ENCODE peak calls at places on chromosomes 5 and 9, in ten cellular contexts. I, J, T, F, U, A, S, K, X and D are unnamed samples.

GRCh38 chr9:93299418-93300174 is 115.7 kb downstream of the WNK2 start:
- DNase-seq in A (no peak), U (no peak), J (no peak), F (no peak), I (no peak), X (no peak), K (no peak), S (no peak), T (no peak), D (no peak)

GRCh38 chr9:121510766-121511555 is 11.3 kb upstream of the GGTA1 start:
- DNase-seq in U (no peak), S (no peak), F (no peak), I (no peak), J (no peak), X (peak), K (no peak), T (no peak), A (peak), D (no peak)

GRCh38 chr9:126612329-126612812 is 1.4 kb upstream of the LMX1B start:
- DNase-seq in K (no peak), F (no peak), I (no peak), S (no peak), J (peak), T (no peak), U (peak), A (no peak), X (no peak), D (no peak)

GRCh38 chr9:34176089-34176488 is 2.8 kb upstream of the UBAP1 start:
- DNase-seq in T (no peak), S (no peak), K (no peak), F (no peak), U (no peak), J (no peak), X (no peak), I (no peak), A (no peak), D (no peak)

GRCh38 chr9:123150708-123151503 is 117.4 kb downstream of the GPR21 start:
- DNase-seq in K (no peak), F (no peak), A (peak), J (no peak), S (no peak), X (peak), I (no peak), U (no peak), T (no peak), D (no peak)

GRCh38 chr9:127977877-127978647 is 2.7 kb downstream of the EEIG1 start:
- DNase-seq in J (peak), F (peak), S (peak), K (no peak), T (no peak), I (peak), X (peak), U (peak), A (peak), D (peak)

GRCh38 chr5:56525117-56525516 is 290.2 kb upstream of the MAP3K1 start:
- DNase-seq in F (no peak), A (peak), J (no peak), S (no peak), T (no peak), U (no peak), X (no peak), I (peak), K (no peak), D (no peak)

GRCh38 chr5:177526191-177526590 is 9.4 kb upstream of the DDX41 start:
- DNase-seq in A (no peak), F (no peak), X (no peak), T (no peak), J (no peak), I (no peak), K (no peak), S (no peak), U (no peak), D (no peak)

GRCh38 chr9:123261006-123261677 is 7.2 kb downstream of the STRBP start:
- DNase-seq in T (no peak), J (no peak), U (no peak), F (no peak), K (no peak), I (no peak), X (no peak), A (no peak), S (no peak), D (no peak)

GRCh38 chr9:133788819-133789733 is 50.9 kb upstream of the SARDH start:
- DNase-seq in K (no peak), J (no peak), X (no peak), I (no peak), F (no peak), S (no peak), T (no peak), A (no peak), U (no peak), D (no peak)

GRCh38 chr9:37390759-37391158 is 31.7 kb upstream of the GRHPR start:
- DNase-seq in F (no peak), K (no peak), X (peak), U (peak), T (no peak), S (no peak), A (no peak), J (no peak), I (no peak), D (no peak)

GRCh38 chr9:31321686-31322085 is 1062.8 kb upstream of the ACO1 start:
- DNase-seq in I (no peak), U (no peak), T (no peak), A (no peak), J (no peak), K (no peak), F (no peak), X (no peak), S (no peak), D (no peak)

GRCh38 chr5:129506092-129506491 is 46.0 kb downstream of the ADAMTS19 start:
- DNase-seq in U (no peak), T (no peak), F (no peak), S (no peak), I (no peak), K (no peak), X (peak), A (peak), J (no peak), D (no peak)

GRCh38 chr5:160260881-160261815 is 31.8 kb downstream of the FABP6 start:
- DNase-seq in X (no peak), S (no peak), A (peak), J (no peak), K (peak), U (peak), F (peak), T (no peak), I (peak), D (peak)

GRCh38 chr9:108830292-108830691 is 25.5 kb downstream of the ACTL7B start:
- DNase-seq in S (no peak), F (no peak), I (no peak), J (no peak), X (peak), T (no peak), A (no peak), U (no peak), K (no peak), D (no peak)

GRCh38 chr5:36389245-36389644 is 87.5 kb upstream of the RANBP3L start:
- DNase-seq in S (no peak), X (no peak), F (no peak), T (no peak), U (peak), I (no peak), K (no peak), A (no peak), J (peak), D (no peak)

GRCh38 chr9:15543033-15543791 is 9.6 kb upstream of the CCDC171 start:
- DNase-seq in A (peak), J (no peak), F (no peak), K (no peak), U (no peak), I (no peak), S (no peak), T (no peak), X (peak), D (no peak)

GRCh38 chr5:1835431-1835830 is 34.2 kb downstream of the NDUFS6 start:
- DNase-seq in S (no peak), A (no peak), T (no peak), X (no peak), K (no peak), J (no peak), U (no peak), F (no peak), I (no peak), D (no peak)

GRCh38 chr5:6674421-6674820 is 38.8 kb upstream of the TENT4A start:
- DNase-seq in S (no peak), U (no peak), F (no peak), I (no peak), X (no peak), T (no peak), A (no peak), K (no peak), J (no peak), D (no peak)

GRCh38 chr9:32572900-32573523 is at the start of gene NDUFB6:
- DNase-seq in F (peak), T (peak), A (peak), S (peak), K (peak), X (peak), I (peak), J (peak), U (peak), D (peak)

GRCh38 chr9:79570449-79571308 is 1.1 kb upstream of the TLE4 start:
- DNase-seq in K (no peak), X (peak), U (peak), F (no peak), I (peak), S (peak), T (peak), A (peak), J (peak), D (peak)

GRCh38 chr5:66807743-66808142 is 211.6 kb downstream of the MAST4 start:
- DNase-seq in U (peak), X (peak), F (peak), A (peak), T (no peak), K (no peak), I (peak), S (no peak), J (no peak), D (no peak)

GRCh38 chr5:8176101-8176693 is 307.2 kb downstream of the MTRR start:
- DNase-seq in S (no peak), J (no peak), K (no peak), U (no peak), T (no peak), A (peak), X (peak), I (peak), F (no peak), D (no peak)

GRCh38 chr5:81393783-81394718 is at the start of gene ACOT12:
- DNase-seq in J (no peak), X (peak), F (no peak), A (peak), I (peak), T (no peak), K (no peak), U (no peak), S (peak), D (no peak)

GRCh38 chr5:98510111-98510510 is 263.4 kb upstream of the RGMB start:
- DNase-seq in U (no peak), J (no peak), T (no peak), I (peak), S (no peak), F (no peak), X (peak), K (no peak), A (peak), D (no peak)

GRCh38 chr9:9352877-9353481 is 1259.8 kb downstream of the PTPRD start:
- DNase-seq in F (no peak), A (no peak), I (peak), U (no peak), T (no peak), K (no peak), S (no peak), J (no peak), X (peak), D (no peak)

GRCh38 chr5:137283801-137284200 is 215.3 kb downstream of the SPOCK1 start:
- DNase-seq in I (no peak), A (no peak), K (no peak), X (no peak), F (no peak), S (no peak), U (no peak), T (no peak), J (no peak), D (no peak)

GRCh38 chr5:53877243-53877642 is 316.8 kb downstream of the NDUFS4 start:
- DNase-seq in X (peak), I (peak), U (no peak), A (peak), T (no peak), F (peak), S (no peak), K (no peak), J (no peak), D (no peak)

GRCh38 chr5:59102437-59102836 is 519.6 kb downstream of the RAB3C start:
- DNase-seq in S (no peak), I (no peak), F (no peak), A (no peak), K (no peak), J (no peak), T (peak), X (no peak), U (no peak), D (no peak)

GRCh38 chr9:89663264-89663970 is 58.6 kb downstream of the GADD45G start:
- DNase-seq in K (no peak), U (no peak), F (no peak), J (no peak), T (no peak), S (no peak), A (no peak), X (no peak), I (no peak), D (no peak)

GRCh38 chr9:69798737-69799136 is 21.9 kb upstream of the CFAP95 start:
- DNase-seq in U (no peak), A (peak), S (no peak), F (no peak), I (no peak), X (peak), K (no peak), T (no peak), J (no peak), D (no peak)

GRCh38 chr5:172733974-172734346 is 37.0 kb downstream of the DUSP1 start:
- DNase-seq in X (no peak), K (no peak), I (no peak), F (no peak), T (no peak), U (no peak), S (no peak), A (no peak), J (no peak), D (no peak)

GRCh38 chr9:91001146-91001611 is 199.6 kb downstream of the SYK start:
- DNase-seq in A (peak), S (no peak), I (no peak), U (no peak), X (peak), T (no peak), F (no peak), J (no peak), K (no peak), D (no peak)

GRCh38 chr9:124191691-124192208 is 66.0 kb upstream of the NEK6 start:
- DNase-seq in T (no peak), I (no peak), K (no peak), U (no peak), J (no peak), S (no peak), A (no peak), X (no peak), F (no peak), D (no peak)

DNA sequence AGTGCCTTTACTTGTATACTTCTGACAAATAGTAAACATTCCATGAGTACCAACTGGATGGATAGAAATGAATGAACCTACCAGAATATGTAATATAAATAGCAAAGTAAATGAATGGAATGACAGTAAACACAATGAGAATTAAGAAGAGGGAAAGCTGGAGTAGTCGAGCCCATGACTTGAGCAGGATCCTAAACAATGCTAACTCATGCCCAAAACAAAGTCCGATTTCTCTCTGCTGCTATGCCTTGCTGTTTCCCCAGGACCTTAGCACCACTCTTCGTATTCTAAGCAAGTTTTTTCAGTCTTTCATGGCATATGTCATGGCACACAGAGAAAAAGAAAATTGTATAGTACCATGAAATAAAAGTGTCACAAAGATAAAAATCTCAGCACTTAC is 1.8 kb downstream of the XPA start:
- DNase-seq in I (no peak), J (no peak), A (no peak), K (no peak), U (no peak), X (no peak), S (no peak), T (no peak), F (no peak), D (no peak)
- H3K4me3 ChIP-seq in I (no peak), J (peak), A (no peak), K (no peak), U (peak), X (peak), S (peak), T (no peak), F (peak), D (no peak)

GRCh38 chr5:33892419-33893151 is 795 bp upstream of the ADAMTS12 start:
- DNase-seq in A (peak), S (peak), I (peak), J (peak), X (peak), T (no peak), U (no peak), F (peak), K (no peak), D (no peak)

GRCh38 chr5:33890147-33890546 is 1.6 kb downstream of the ADAMTS12 start:
- DNase-seq in U (no peak), F (no peak), T (no peak), I (no peak), K (no peak), A (peak), J (no peak), S (no peak), X (peak), D (no peak)

GRCh38 chr5:33891731-33892418 is at the start of gene ADAMTS12:
- DNase-seq in S (peak), K (no peak), J (no peak), A (peak), T (peak), U (no peak), I (peak), X (peak), F (peak), D (no peak)

GRCh38 chr5:33888582-33888981 is 3.2 kb downstream of the ADAMTS12 start:
- DNase-seq in A (peak), K (no peak), I (no peak), F (no peak), T (no peak), X (peak), S (no peak), U (no peak), J (no peak), D (no peak)

DNA sequence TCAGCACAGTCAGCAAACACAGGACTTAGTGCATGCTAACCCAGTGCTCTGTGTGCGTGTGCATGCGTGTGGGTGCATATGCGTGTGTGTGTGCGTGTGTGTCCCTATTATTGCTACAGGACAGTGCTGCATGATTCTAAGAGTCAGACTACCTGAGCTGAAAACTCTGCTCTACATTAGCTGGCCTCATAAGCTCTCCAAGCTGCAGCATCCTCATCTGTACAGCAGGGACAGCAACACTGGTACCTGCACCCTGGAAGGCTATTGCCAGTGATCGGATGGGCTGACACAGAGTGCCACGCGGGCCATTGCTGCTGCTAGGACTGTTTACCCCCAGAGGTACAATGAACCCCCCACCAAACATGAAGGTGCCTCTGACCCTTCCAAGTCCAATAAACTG is 1.2 kb downstream of the ADAMTS12 start:
- DNase-seq in K (no peak), U (no peak), A (peak), T (peak), J (no peak), I (peak), S (no peak), F (no peak), X (peak), D (no peak)
- H3K4me3 ChIP-seq in K (no peak), U (no peak), A (peak), T (no peak), J (peak), I (peak), S (peak), F (peak), X (peak), D (no peak)

DNA sequence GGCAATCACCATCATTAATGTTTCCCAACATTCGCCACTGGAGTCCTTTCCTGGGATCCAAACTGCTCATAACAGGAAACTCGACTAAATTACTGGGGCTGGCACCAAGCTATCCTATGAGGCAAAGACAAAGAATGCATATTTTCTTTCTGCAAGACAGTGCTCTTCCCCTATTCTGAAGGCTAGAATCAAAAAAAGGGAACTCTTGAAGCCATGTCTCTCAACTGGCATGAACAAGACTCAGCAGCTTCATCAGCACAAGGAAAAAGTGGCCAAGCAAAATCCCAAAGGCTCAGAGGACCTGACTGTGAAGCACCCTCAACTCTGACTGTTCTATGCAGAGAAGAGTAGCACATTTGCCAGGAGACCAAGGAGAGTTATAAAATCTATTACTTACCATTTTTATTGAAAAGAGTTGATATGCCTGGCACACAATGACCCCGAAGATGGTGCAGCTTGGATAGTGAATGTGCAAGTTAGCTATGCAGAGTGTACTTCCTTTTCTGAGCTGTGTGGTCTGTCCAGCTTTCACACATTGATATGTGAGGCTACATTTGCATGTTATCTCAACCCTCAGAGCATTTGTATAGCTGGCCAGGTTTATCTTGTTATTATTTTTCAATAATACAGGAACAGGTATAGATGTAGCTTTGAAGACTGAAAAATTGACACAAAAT is 50.9 kb upstream of the FYB1 start:
- DNase-seq in F (no peak), T (no peak), J (no peak), S (no peak), X (peak), I (no peak), U (no peak), A (no peak), K (no peak), D (no peak)
- H3K4me3 ChIP-seq in F (no peak), T (no peak), J (no peak), S (no peak), X (no peak), I (no peak), U (no peak), A (no peak), K (no peak), D (no peak)

GRCh38 chr9:111631071-111631971 is at the start of gene DNAJC25:
- DNase-seq in U (peak), X (peak), J (peak), F (peak), K (peak), T (peak), S (peak), I (peak), A (peak), D (peak)

GRCh38 chr9:111633389-111633736 is 2.2 kb downstream of the DNAJC25 start:
- DNase-seq in S (no peak), U (no peak), X (no peak), T (no peak), A (no peak), J (no peak), K (no peak), F (no peak), I (no peak), D (no peak)

GRCh38 chr9:111634860-111635259 is 3.7 kb downstream of the DNAJC25 start:
- DNase-seq in F (no peak), J (no peak), U (no peak), A (no peak), X (no peak), K (no peak), I (no peak), S (no peak), T (no peak), D (no peak)

GRCh38 chr9:111632051-111632450 is 917 bp downstream of the DNAJC25 start:
- DNase-seq in K (no peak), F (no peak), X (peak), U (no peak), T (no peak), I (no peak), S (no peak), A (no peak), J (no peak), D (no peak)

DNA sequence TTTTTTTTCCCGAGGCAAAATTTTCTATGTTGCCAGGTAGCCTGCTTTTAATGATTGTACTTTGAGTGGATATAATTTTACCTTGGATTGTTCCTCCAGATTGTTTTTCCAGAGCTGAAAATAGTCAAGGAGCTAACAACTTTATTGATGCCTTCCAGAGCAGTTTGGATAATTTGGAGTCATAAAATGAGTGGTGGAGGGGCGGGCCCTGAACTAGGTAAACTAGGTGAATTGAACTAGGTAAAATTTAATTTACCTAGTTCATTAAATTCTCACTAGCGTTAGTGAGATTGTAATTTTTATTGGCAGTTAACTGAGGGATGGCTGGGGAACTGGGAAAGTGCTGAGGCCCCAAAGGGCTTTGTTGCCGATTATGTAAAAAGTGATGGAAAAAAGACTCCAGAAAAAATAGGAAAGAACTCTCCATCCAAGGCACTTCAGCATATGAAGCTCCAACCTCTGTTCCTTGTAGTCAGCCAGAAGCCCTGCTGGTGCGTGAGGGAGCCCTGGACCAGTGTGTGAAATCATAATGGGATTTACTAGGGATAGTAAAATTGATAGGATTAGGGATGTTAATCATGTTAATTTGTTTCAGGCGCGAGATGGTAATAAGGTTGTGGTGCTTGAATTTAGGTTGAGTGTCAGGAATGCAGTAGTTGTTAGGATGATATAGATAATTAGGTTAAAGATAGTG is 1.7 kb downstream of the DNAJC25 start:
- DNase-seq in J (no peak), T (no peak), I (no peak), A (no peak), F (no peak), S (no peak), K (no peak), U (no peak), X (no peak), D (no peak)
- H3K4me3 ChIP-seq in J (peak), T (peak), I (peak), A (peak), F (peak), S (peak), K (no peak), U (peak), X (peak), D (peak)